ENCODE peak calls at places on chromosomes 11 and 22, in five cellular contexts. W, X, L, Y and T are unnamed samples.

GRCh38 chr11:23679041-23679440 is 817.8 kb upstream of the LUZP2 start:
- DNase-seq in W (no peak), X (no peak), L (no peak), Y (no peak), T (no peak)

GRCh38 chr22:21779444-21779843 is 43.9 kb upstream of the YPEL1 start:
- DNase-seq in W (no peak), X (no peak), L (no peak), Y (no peak), T (no peak)

GRCh38 chr11:104323841-104324240 is 159.9 kb upstream of the PDGFD start:
- DNase-seq in W (no peak), X (no peak), L (no peak), Y (no peak), T (no peak)

GRCh38 chr11:48170176-48170839 is 46.3 kb upstream of the OR4B1 start:
- DNase-seq in W (no peak), X (no peak), L (no peak), Y (no peak), T (no peak)

GRCh38 chr22:20434773-20435172 is 2.9 kb downstream of the SCARF2 start:
- DNase-seq in W (peak; percentile 50), X (no peak), L (no peak), Y (no peak), T (no peak)

GRCh38 chr11:131064373-131064991 is 148.2 kb upstream of the SNX19 start:
- DNase-seq in W (no peak), X (peak; percentile 49), L (peak; percentile 34), Y (no peak), T (peak; percentile 15)

GRCh38 chr22:37733625-37734401 is 37.0 kb downstream of the TRIOBP start:
- DNase-seq in W (no peak), X (no peak), L (no peak), Y (no peak), T (no peak)

GRCh38 chr22:46833228-46833627 is 70.8 kb downstream of the TBC1D22A start:
- DNase-seq in W (no peak), X (no peak), L (no peak), Y (no peak), T (no peak)

GRCh38 chr11:92211576-92212167 is 12.9 kb upstream of the FAT3 start:
- DNase-seq in W (no peak), X (peak; percentile 19), L (no peak), Y (no peak), T (no peak)

GRCh38 chr22:32476286-32476685 is 1.7 kb downstream of the FBXO7 start:
- DNase-seq in W (no peak), X (no peak), L (no peak), Y (no peak), T (no peak)

GRCh38 chr11:13965337-13965736 is 2.8 kb downstream of the SPON1 start:
- DNase-seq in W (no peak), X (no peak), L (no peak), Y (no peak), T (no peak)

GRCh38 chr11:112614605-112615004 is 346.6 kb upstream of the NCAM1 start:
- DNase-seq in W (no peak), X (no peak), L (no peak), Y (no peak), T (no peak)

GRCh38 chr11:70443043-70444030 is 45.0 kb downstream of the CTTN start:
- DNase-seq in W (no peak), X (no peak), L (no peak), Y (no peak), T (no peak)

GRCh38 chr11:105719073-105719846 is 109.4 kb downstream of the GRIA4 start:
- DNase-seq in W (no peak), X (no peak), L (no peak), Y (no peak), T (peak; percentile 3)

GRCh38 chr11:18853086-18853720 is 61.6 kb upstream of the PTPN5 start:
- DNase-seq in W (no peak), X (no peak), L (no peak), Y (no peak), T (no peak)

GRCh38 chr11:13260963-13261599 is 16.5 kb upstream of the BMAL1 start:
- DNase-seq in W (no peak), X (peak; percentile 68), L (peak; percentile 27), Y (no peak), T (no peak)

GRCh38 chr11:62431171-62431895 is 12.5 kb downstream of the SCGB1A1 start:
- DNase-seq in W (no peak), X (no peak), L (no peak), Y (no peak), T (no peak)

GRCh38 chr11:130780437-130780836 is 135.8 kb downstream of the SNX19 start:
- DNase-seq in W (no peak), X (no peak), L (no peak), Y (no peak), T (no peak)

GRCh38 chr11:108786281-108786990 is 121.6 kb downstream of the DDX10 start:
- DNase-seq in W (no peak), X (no peak), L (no peak), Y (no peak), T (no peak)

GRCh38 chr22:26276530-26277200 is 107.4 kb downstream of the SEZ6L start:
- DNase-seq in W (no peak), X (no peak), L (no peak), Y (no peak), T (no peak)

DNA sequence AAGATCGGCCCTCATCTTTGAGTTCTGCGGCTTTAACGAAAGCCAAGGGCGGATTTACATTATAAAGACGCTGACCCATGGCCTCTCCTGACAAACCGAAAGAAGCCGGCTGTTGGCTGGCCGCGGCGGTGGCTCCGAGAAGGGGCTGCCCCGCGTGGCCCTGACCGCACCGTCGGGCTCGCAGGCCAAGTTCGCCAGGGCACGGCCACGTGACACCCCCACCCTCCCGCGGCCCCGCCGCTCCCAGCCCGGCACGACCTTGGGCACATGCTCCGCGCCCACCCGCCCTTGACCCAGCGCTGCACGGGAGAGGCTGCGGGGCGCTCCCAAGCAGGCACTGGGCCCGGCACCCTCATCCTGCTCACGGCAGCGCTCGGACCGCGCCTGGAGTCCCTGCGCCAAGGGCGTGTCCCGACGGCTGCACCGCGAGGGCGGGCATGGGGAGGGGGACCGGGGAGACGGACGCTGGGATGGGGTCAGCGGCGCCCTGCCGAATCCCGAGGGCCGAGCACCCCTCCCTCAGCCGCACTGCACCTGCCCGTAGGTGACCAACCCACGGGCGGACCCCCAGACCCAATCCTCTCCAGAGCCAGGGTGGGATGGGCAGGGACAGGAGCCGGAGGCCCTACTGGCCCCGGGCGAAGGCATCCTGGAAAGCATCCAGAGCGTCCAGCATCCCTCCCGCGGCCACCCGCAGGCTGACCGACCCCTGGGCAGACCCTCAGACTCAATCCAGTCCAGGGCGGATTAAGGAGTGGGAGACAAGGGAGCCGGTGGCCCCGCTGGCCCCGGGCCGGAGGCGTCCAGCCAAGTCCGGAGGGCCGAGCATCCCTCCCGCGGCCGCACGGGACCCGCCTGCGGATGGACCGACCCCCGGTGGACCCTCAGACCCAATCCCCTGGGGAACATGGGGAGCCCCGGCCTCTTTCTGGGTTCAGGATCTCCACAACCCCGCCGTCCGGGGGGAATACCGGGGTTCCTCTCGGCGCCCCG is 759 bp downstream of the CPT1A start:
- DNase-seq in W (peak; percentile 79), X (peak; percentile 83), L (peak; percentile 57), Y (peak; percentile 29), T (peak; percentile 49)
- TF ChIP-seq POLR2A in W (no peak), X (peak; percentile 43), L (no peak), Y (no peak), T (no peak)

GRCh38 chr11:73398721-73399120 is 22.5 kb downstream of the RELT start:
- DNase-seq in W (no peak), X (no peak), L (no peak), Y (peak; percentile 4), T (no peak)

GRCh38 chr11:73401217-73401923 is 25.2 kb downstream of the RELT start:
- DNase-seq in W (no peak), X (no peak), L (no peak), Y (no peak), T (no peak)

GRCh38 chr11:73399159-73400090 is 23.2 kb downstream of the RELT start:
- DNase-seq in W (peak; percentile 59), X (no peak), L (no peak), Y (peak; percentile 9), T (no peak)

GRCh38 chr11:73401924-73402833 is 26.0 kb downstream of the RELT start:
- DNase-seq in W (no peak), X (no peak), L (no peak), Y (no peak), T (no peak)

GRCh38 chr11:73400293-73400692 is 24.1 kb downstream of the RELT start:
- DNase-seq in W (no peak), X (no peak), L (no peak), Y (peak; percentile 7), T (no peak)
- TF ChIP-seq POLR2A in W (no peak), X (no peak), L (no peak), Y (no peak), T (no peak)

DNA sequence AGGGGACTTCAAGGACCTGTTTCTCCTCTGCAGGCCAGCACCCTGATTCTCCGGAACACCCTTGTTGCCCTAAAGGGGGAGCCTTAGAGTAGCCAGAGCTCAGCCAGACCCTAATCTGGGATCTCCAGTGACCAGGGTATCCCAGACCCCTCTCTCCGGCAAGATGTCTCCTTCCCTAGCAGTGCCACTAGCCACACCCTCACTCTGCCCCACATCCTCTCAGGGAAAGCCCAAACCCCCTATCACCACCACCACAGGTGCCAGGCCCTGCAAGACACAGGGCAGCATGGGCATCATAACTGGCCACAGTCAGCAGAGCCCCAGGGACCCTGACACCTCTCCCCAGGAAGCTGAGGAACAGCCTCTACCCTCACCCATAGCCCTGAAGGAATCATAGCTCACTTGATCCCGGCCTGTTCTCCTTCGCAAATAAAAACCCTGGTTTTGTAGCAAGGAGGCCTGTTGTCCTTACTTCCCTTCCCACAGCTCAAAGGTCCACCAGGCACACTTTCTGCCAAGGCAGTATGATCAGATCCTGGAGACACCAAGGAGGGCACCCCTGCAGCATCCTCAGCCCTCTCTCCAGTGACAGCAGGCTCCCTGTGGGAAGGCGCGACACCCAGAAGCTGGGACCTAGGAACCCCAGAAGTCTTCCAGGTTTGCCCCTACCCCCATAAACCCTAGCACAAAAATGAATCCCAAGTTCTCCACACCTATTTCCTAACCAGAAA is 4.6 kb downstream of the CFL1 start:
- DNase-seq in W (peak; percentile 61), X (no peak), L (no peak), Y (no peak), T (no peak)
- TF ChIP-seq POLR2A in W (no peak), X (no peak), L (no peak), Y (no peak), T (no peak)

DNA sequence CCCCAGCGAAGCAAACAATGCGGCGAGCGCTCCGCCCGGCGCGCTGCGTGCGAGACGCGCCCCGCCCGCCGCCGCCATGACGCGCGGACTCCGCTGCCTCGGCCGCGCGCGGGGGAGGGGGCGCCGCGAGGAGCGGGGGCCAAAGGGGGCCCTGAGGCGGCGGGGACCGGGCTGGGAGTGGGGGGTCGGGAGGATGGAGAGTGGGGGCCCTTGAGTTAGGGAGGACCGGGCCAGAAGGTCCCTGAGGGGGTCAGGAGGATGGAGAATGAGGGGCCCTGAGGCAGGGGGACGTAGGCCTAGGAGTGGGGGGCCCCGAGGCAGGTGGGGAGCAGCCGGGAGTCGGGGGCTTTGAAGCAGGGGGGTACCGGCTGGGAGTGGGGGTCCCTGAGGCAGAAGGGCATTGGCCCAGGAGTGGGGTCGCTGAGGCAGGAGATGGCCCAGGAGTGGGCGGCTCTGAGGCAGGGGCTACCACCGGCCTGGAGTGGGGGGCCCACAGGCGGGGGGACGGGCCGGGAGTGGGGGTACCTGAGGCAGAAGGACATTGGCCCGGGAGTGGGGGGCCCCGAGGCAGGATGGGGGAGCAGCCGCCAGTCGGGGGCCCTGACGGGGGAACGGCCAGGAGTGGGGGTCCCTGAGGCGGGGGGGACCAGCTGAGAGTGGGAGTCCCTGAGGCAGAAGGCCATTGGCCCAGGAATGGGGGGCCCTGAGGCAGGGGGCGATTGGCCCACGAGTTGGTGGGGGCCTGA is at the start of gene BRD1:
- DNase-seq in W (no peak), X (peak; percentile 59), L (peak; percentile 76), Y (no peak), T (no peak)
- TF ChIP-seq POLR2A in W (no peak), X (peak; percentile 57), L (no peak), Y (no peak), T (peak; percentile 68)